ENCODE peak calls at places on chromosome 13, in six cellular contexts. T, V, N, P, L and X are unnamed samples.

GRCh38 chr13:50127017-50127725 is 111.9 kb downstream of the KCNRG start:
- DNase-seq in T (peak), V (peak), N (no peak), P (no peak), L (no peak), X (peak)

GRCh38 chr13:48333976-48334375 is 30.4 kb downstream of the RB1 start:
- DNase-seq in T (no peak), V (no peak), N (no peak), P (no peak), L (no peak), X (no peak)

GRCh38 chr13:112346899-112347229 is 29.3 kb upstream of the SPACA7 start:
- DNase-seq in T (no peak), V (no peak), N (no peak), P (no peak), L (no peak), X (no peak)

GRCh38 chr13:46756977-46757376 is 40.0 kb downstream of the ESD start:
- DNase-seq in T (no peak), V (peak), N (no peak), P (no peak), L (no peak), X (no peak)

GRCh38 chr13:109955598-109955997 is 169.2 kb upstream of the IRS2 start:
- DNase-seq in T (no peak), V (no peak), N (no peak), P (no peak), L (no peak), X (no peak)

GRCh38 chr13:28320209-28320608 is 174.7 kb downstream of the FLT1 start:
- DNase-seq in T (no peak), V (no peak), N (no peak), P (no peak), L (no peak), X (no peak)

GRCh38 chr13:113035209-113035800 is 66.3 kb downstream of the MCF2L start:
- DNase-seq in T (no peak), V (no peak), N (no peak), P (no peak), L (no peak), X (no peak)

GRCh38 chr13:26051231-26052135 is at the start of gene SHISA2:
- DNase-seq in T (peak), V (no peak), N (peak), P (no peak), L (peak), X (peak)

GRCh38 chr13:99215466-99215865 is 14.8 kb downstream of the UBAC2 start:
- DNase-seq in T (peak), V (no peak), N (peak), P (no peak), L (peak), X (peak)

GRCh38 chr13:108357228-108357627 is 87.7 kb downstream of the TNFSF13B start:
- DNase-seq in T (no peak), V (no peak), N (no peak), P (no peak), L (no peak), X (no peak)

GRCh38 chr13:96898855-96899254 is 95.4 kb downstream of the OXGR1 start:
- DNase-seq in T (no peak), V (no peak), N (no peak), P (no peak), L (no peak), X (no peak)

GRCh38 chr13:112346173-112346898 is 29.8 kb upstream of the SPACA7 start:
- DNase-seq in T (no peak), V (no peak), N (no peak), P (no peak), L (no peak), X (no peak)

GRCh38 chr13:48403151-48403631 is 9.7 kb downstream of the LPAR6 start:
- DNase-seq in T (peak), V (no peak), N (peak), P (no peak), L (no peak), X (peak)

GRCh38 chr13:94431987-94432386 is 47.5 kb downstream of the DCT start:
- DNase-seq in T (no peak), V (no peak), N (no peak), P (no peak), L (no peak), X (no peak)

GRCh38 chr13:36778083-36778671 is 40.8 kb upstream of the RFXAP start:
- DNase-seq in T (no peak), V (no peak), N (no peak), P (no peak), L (no peak), X (no peak)

GRCh38 chr13:98083507-98083906 is 59.4 kb upstream of the FARP1 start:
- DNase-seq in T (no peak), V (no peak), N (no peak), P (no peak), L (no peak), X (no peak)

GRCh38 chr13:37381502-37381901 is 217.1 kb downstream of the POSTN start:
- DNase-seq in T (no peak), V (no peak), N (no peak), P (no peak), L (no peak), X (no peak)

GRCh38 chr13:79591493-79591892 is 110.5 kb downstream of the NDFIP2 start:
- DNase-seq in T (no peak), V (no peak), N (no peak), P (no peak), L (no peak), X (no peak)

GRCh38 chr13:48730971-48731658 is 77.4 kb downstream of the CYSLTR2 start:
- DNase-seq in T (no peak), V (no peak), N (no peak), P (no peak), L (no peak), X (no peak)

GRCh38 chr13:24323036-24323738 is 13.8 kb downstream of the C1QTNF9 start:
- DNase-seq in T (no peak), V (no peak), N (no peak), P (no peak), L (no peak), X (no peak)

GRCh38 chr13:98571955-98572662 is 4.8 kb downstream of the STK24 start:
- DNase-seq in T (peak), V (no peak), N (peak), P (no peak), L (no peak), X (peak)

GRCh38 chr13:114128624-114129522 is 3.5 kb downstream of the RASA3 start:
- DNase-seq in T (peak), V (peak), N (peak), P (peak), L (peak), X (peak)

GRCh38 chr13:97975280-97975850 is 21.9 kb downstream of the IPO5 start:
- DNase-seq in T (no peak), V (no peak), N (no peak), P (peak), L (no peak), X (no peak)

GRCh38 chr13:100195568-100195967 is 106.7 kb downstream of the PCCA start:
- DNase-seq in T (no peak), V (no peak), N (no peak), P (no peak), L (no peak), X (no peak)

GRCh38 chr13:102846261-102847015 is 606 bp downstream of the ERCC5 start:
- DNase-seq in T (peak), V (peak), N (peak), P (no peak), L (peak), X (peak)

GRCh38 chr13:37944476-37945442 is 75.2 kb upstream of the TRPC4 start:
- DNase-seq in T (no peak), V (no peak), N (no peak), P (no peak), L (no peak), X (no peak)

GRCh38 chr13:77337159-77337558 is 10.3 kb upstream of the MYCBP2 start:
- DNase-seq in T (no peak), V (no peak), N (no peak), P (no peak), L (no peak), X (no peak)

GRCh38 chr13:109699628-109700071 is 86.7 kb downstream of the IRS2 start:
- DNase-seq in T (no peak), V (no peak), N (no peak), P (no peak), L (no peak), X (no peak)

GRCh38 chr13:22176968-22177545 is 506.2 kb downstream of the FGF9 start:
- DNase-seq in T (no peak), V (no peak), N (no peak), P (no peak), L (no peak), X (no peak)

GRCh38 chr13:111508164-111508870 is 187.9 kb downstream of the TEX29 start:
- DNase-seq in T (no peak), V (no peak), N (no peak), P (no peak), L (no peak), X (no peak)